ENCODE peak calls at places on chromosomes 6 and 20, in five cellular contexts. O is activated CD4-positive, alpha-beta T cell treated with anti-CD3 and anti-CD28 coated beads, Interleukin-2, amount 50 U/mL, for 24 hours; C is NCI-H510A; U is hypothalamus; Y is Caki2. A is an unnamed sample.

GRCh38 chr6:34664270-34664971 is 32.1 kb downstream of the ILRUN start:
- DNase-seq in C (no peak), U (no peak), Y (no peak), O (no peak), A (no peak)

GRCh38 chr6:154379585-154379984 is 23.0 kb upstream of the IPCEF1 start:
- DNase-seq in C (no peak), O (no peak), Y (no peak), U (no peak), A (no peak)

GRCh38 chr6:168527451-168528210 is 86.6 kb downstream of the SMOC2 start:
- DNase-seq in Y (no peak), C (no peak), O (no peak), U (no peak), A (no peak)

GRCh38 chr6:159169193-159169555 is at the start of gene FNDC1:
- DNase-seq in U (no peak), C (no peak), O (peak), Y (no peak), A (peak)

GRCh38 chr6:137867685-137868509 is 838 bp downstream of the TNFAIP3 start:
- DNase-seq in O (no peak), U (no peak), C (no peak), Y (peak), A (no peak)

GRCh38 chr6:7446056-7446455 is 56.4 kb downstream of the RIOK1 start:
- DNase-seq in O (no peak), C (no peak), Y (no peak), U (no peak), A (no peak)

GRCh38 chr6:144582939-144583613 is 297.9 kb downstream of the UTRN start:
- DNase-seq in C (no peak), Y (no peak), O (peak), U (peak), A (no peak)

GRCh38 chr20:51017313-51017712 is 5.6 kb downstream of the KCNG1 start:
- DNase-seq in Y (no peak), U (no peak), O (no peak), C (no peak), A (no peak)

GRCh38 chr20:32559753-32560380 is 25.3 kb downstream of the NOL4L start:
- DNase-seq in Y (no peak), O (no peak), U (no peak), C (no peak), A (no peak)

GRCh38 chr6:36120539-36120938 is 9.8 kb upstream of the MAPK13 start:
- DNase-seq in C (peak), O (peak), Y (no peak), U (no peak), A (no peak)

GRCh38 chr20:36950432-36951197 is 893 bp downstream of the SAMHD1 start:
- DNase-seq in U (no peak), C (no peak), Y (no peak), O (no peak), A (no peak)

GRCh38 chr20:48912065-48912464 is 9.4 kb upstream of the ARFGEF2 start:
- DNase-seq in Y (no peak), U (no peak), O (no peak), C (no peak), A (no peak)

GRCh38 chr6:151286192-151286591 is 46.4 kb downstream of the AKAP12 start:
- DNase-seq in U (no peak), Y (peak), C (no peak), O (no peak), A (no peak)

GRCh38 chr20:4041748-4042411 is 26.5 kb upstream of the RNF24 start:
- DNase-seq in U (no peak), Y (peak), C (no peak), O (no peak), A (no peak)

GRCh38 chr20:33839591-33839990 is 28.4 kb downstream of the CHMP4B start:
- DNase-seq in Y (no peak), C (no peak), U (no peak), O (no peak), A (no peak)

A was measured in H1.